ENCODE peak calls at places on chromosomes 11 and 22, in seven cellular contexts. O is A549; H is mesendoderm; F is dermis blood vessel endothelial cell; I is H54; Q is stimulated activated CD4-positive, alpha-beta T cell treated with anti-CD3 and anti-CD28 coated beads, TNF-alpha, amount 100 ng/mL, for 1 hour; E is tibial nerve. S is an unnamed sample.

GRCh38 chr11:74021998-74022397 is 13.1 kb upstream of the UCP3 start:
- DNase-seq in E (no peak), F (no peak), Q (no peak), O (no peak), I (no peak), H (no peak), S (no peak)

GRCh38 chr22:40620464-40621046 is 16.0 kb downstream of the MRTFA start:
- DNase-seq in O (peak), E (no peak), Q (no peak), H (peak), F (peak), I (peak), S (no peak)

GRCh38 chr11:132114185-132114584 is 743.8 kb downstream of the NTM start:
- DNase-seq in I (no peak), Q (no peak), O (peak), E (peak), H (peak), F (peak), S (no peak)

GRCh38 chr11:45145421-45146071 is 893 bp upstream of the PRDM11 start:
- DNase-seq in E (peak), O (no peak), F (peak), Q (no peak), I (no peak), H (peak), S (no peak)

GRCh38 chr11:112770487-112770886 is 190.7 kb upstream of the NCAM1 start:
- DNase-seq in Q (no peak), E (no peak), O (no peak), F (no peak), I (no peak), H (no peak), S (no peak)

GRCh38 chr11:3939211-3939610 is 83.7 kb downstream of the STIM1 start:
- DNase-seq in E (no peak), H (no peak), I (no peak), O (no peak), Q (no peak), F (no peak), S (no peak)

GRCh38 chr11:123690490-123690889 is 36.1 kb upstream of the SCN3B start:
- DNase-seq in H (peak), F (no peak), E (no peak), O (peak), Q (no peak), I (peak), S (no peak)

GRCh38 chr22:41603873-41604332 is 14.3 kb upstream of the PMM1 start:
- DNase-seq in Q (no peak), E (no peak), O (no peak), H (no peak), F (no peak), I (no peak), S (no peak)

GRCh38 chr11:66316849-66317251 is at the start of gene CD248:
- DNase-seq in O (no peak), Q (no peak), F (peak), E (peak), H (peak), I (no peak), S (no peak)

GRCh38 chr11:10886652-10887250 is 28.9 kb upstream of the ZBED5 start:
- DNase-seq in H (peak), E (no peak), O (no peak), F (no peak), I (no peak), Q (no peak), S (no peak)

GRCh38 chr11:124611016-124611571 is at the start of gene PANX3:
- DNase-seq in O (no peak), Q (no peak), I (no peak), E (no peak), F (no peak), H (no peak), S (no peak)

GRCh38 chr11:6411594-6412031 is 7.3 kb downstream of the APBB1 start:
- DNase-seq in I (no peak), F (no peak), Q (no peak), O (no peak), E (no peak), H (no peak), S (no peak)

GRCh38 chr11:125464671-125465070 is 31.4 kb downstream of the FEZ1 start:
- DNase-seq in E (no peak), H (no peak), F (no peak), O (no peak), Q (no peak), I (no peak), S (no peak)

GRCh38 chr11:91790346-91790745 is 434.3 kb upstream of the FAT3 start:
- DNase-seq in H (no peak), O (no peak), F (no peak), Q (no peak), E (no peak), I (no peak), S (no peak)

GRCh38 chr11:126039485-126040271 is 23.0 kb downstream of the CDON start:
- DNase-seq in I (no peak), Q (no peak), O (no peak), E (no peak), F (no peak), H (no peak), S (no peak)

GRCh38 chr11:19344661-19345518 is 104.1 kb upstream of the E2F8 start:
- DNase-seq in Q (no peak), I (no peak), E (no peak), O (peak), H (peak), F (peak), S (no peak)

GRCh38 chr11:64643927-64644326 is 52.9 kb downstream of the SLC22A12 start:
- DNase-seq in E (no peak), Q (no peak), F (no peak), I (no peak), O (no peak), H (no peak), S (no peak)

GRCh38 chr22:40541300-40541699 is 95.2 kb downstream of the MRTFA start:
- DNase-seq in Q (no peak), O (no peak), I (no peak), E (no peak), F (no peak), H (no peak), S (no peak)

GRCh38 chr22:49530671-49531532 is 296.8 kb downstream of the BRD1 start:
- DNase-seq in E (no peak), F (no peak), O (no peak), I (no peak), H (no peak), Q (no peak), S (no peak)

GRCh38 chr22:28867191-28867590 is 16.2 kb upstream of the ZNRF3 start:
- DNase-seq in Q (no peak), E (no peak), I (no peak), H (no peak), F (no peak), O (no peak), S (no peak)

GRCh38 chr11:73950869-73951710 is at the start of gene DNAJB13:
- DNase-seq in I (peak), H (peak), Q (no peak), O (peak), E (no peak), F (peak), S (no peak)

GRCh38 chr22:36086170-36086490 is 57.5 kb upstream of the RBFOX2 start:
- DNase-seq in Q (no peak), F (no peak), O (peak), H (peak), E (no peak), I (peak), S (no peak)

GRCh38 chr11:56140151-56140661 is at the start of gene OR8J3:
- DNase-seq in E (no peak), I (no peak), H (no peak), O (no peak), Q (no peak), F (no peak), S (no peak)

GRCh38 chr22:48974443-48975251 is 853.0 kb downstream of the BRD1 start:
- DNase-seq in Q (no peak), I (no peak), O (no peak), F (no peak), E (no peak), H (peak), S (no peak)

GRCh38 chr11:43908191-43908590 is 27.6 kb downstream of the ALKBH3 start:
- DNase-seq in O (no peak), E (no peak), F (no peak), H (no peak), I (no peak), Q (no peak), S (no peak)

GRCh38 chr11:120188831-120189455 is 21.9 kb upstream of the OAF start:
- DNase-seq in O (no peak), E (no peak), I (no peak), F (no peak), H (no peak), Q (no peak), S (no peak)

GRCh38 chr11:119377961-119378667 is 3.4 kb downstream of the USP2 start:
- DNase-seq in E (peak), I (no peak), F (no peak), Q (no peak), H (peak), O (no peak), S (no peak)

GRCh38 chr11:17004486-17005148 is 9.6 kb downstream of the PLEKHA7 start:
- DNase-seq in E (no peak), H (no peak), Q (no peak), I (no peak), O (no peak), F (no peak), S (no peak)

S was measured in T1000.